ENCODE peak calls at places on chromosomes 11 and 22, in seven cellular contexts. One of them, this sample, is unnamed.

GRCh38 chr11:122209619-122210377 is 93.8 kb upstream of the BLID start:
- DNase-seq in HFFc6: peak
- DNase-seq in bronchial epithelial cell: peak
- DNase-seq in psoas muscle: peak
- DNase-seq in A549: peak
- DNase-seq in fibroblast of pulmonary artery: peak
- DNase-seq in fibroblast of lung: peak
- DNase-seq in this sample: no peak

GRCh38 chr11:130214861-130215530 is 55.4 kb downstream of the ST14 start:
- DNase-seq in bronchial epithelial cell: no peak
- DNase-seq in psoas muscle: no peak
- DNase-seq in HFFc6: no peak
- DNase-seq in fibroblast of pulmonary artery: no peak
- DNase-seq in fibroblast of lung: no peak
- DNase-seq in A549: no peak
- DNase-seq in this sample: peak

GRCh38 chr11:87661270-87661669 is 514.0 kb downstream of the RAB38 start:
- DNase-seq in HFFc6: no peak
- DNase-seq in bronchial epithelial cell: no peak
- DNase-seq in A549: no peak
- DNase-seq in fibroblast of pulmonary artery: no peak
- DNase-seq in psoas muscle: no peak
- DNase-seq in fibroblast of lung: no peak
- DNase-seq in this sample: no peak

GRCh38 chr11:78076733-78077403 is 2.8 kb downstream of the NDUFC2 start:
- DNase-seq in HFFc6: no peak
- DNase-seq in A549: no peak
- DNase-seq in fibroblast of pulmonary artery: no peak
- DNase-seq in psoas muscle: no peak
- DNase-seq in fibroblast of lung: no peak
- DNase-seq in bronchial epithelial cell: no peak
- DNase-seq in this sample: no peak

GRCh38 chr11:6455070-6455469 is 14.3 kb upstream of the HPX start:
- DNase-seq in HFFc6: no peak
- DNase-seq in fibroblast of pulmonary artery: no peak
- DNase-seq in bronchial epithelial cell: no peak
- DNase-seq in fibroblast of lung: no peak
- DNase-seq in psoas muscle: no peak
- DNase-seq in A549: no peak
- DNase-seq in this sample: no peak

GRCh38 chr11:56013805-56014204 is 13.6 kb upstream of the OR5AS1 start:
- DNase-seq in psoas muscle: no peak
- DNase-seq in fibroblast of lung: no peak
- DNase-seq in bronchial epithelial cell: no peak
- DNase-seq in fibroblast of pulmonary artery: no peak
- DNase-seq in A549: no peak
- DNase-seq in HFFc6: no peak
- DNase-seq in this sample: no peak

GRCh38 chr22:28142361-28142801 is 223.3 kb upstream of the PITPNB start:
- DNase-seq in HFFc6: peak
- DNase-seq in fibroblast of lung: peak
- DNase-seq in A549: no peak
- DNase-seq in fibroblast of pulmonary artery: peak
- DNase-seq in psoas muscle: no peak
- DNase-seq in bronchial epithelial cell: peak
- DNase-seq in this sample: no peak

GRCh38 chr11:12762696-12763324 is 88.6 kb downstream of the TEAD1 start:
- DNase-seq in bronchial epithelial cell: no peak
- DNase-seq in A549: no peak
- DNase-seq in HFFc6: no peak
- DNase-seq in psoas muscle: no peak
- DNase-seq in fibroblast of lung: no peak
- DNase-seq in fibroblast of pulmonary artery: no peak
- DNase-seq in this sample: no peak

GRCh38 chr11:115660072-115660805 is 156.0 kb upstream of the CADM1 start:
- DNase-seq in bronchial epithelial cell: no peak
- DNase-seq in fibroblast of pulmonary artery: no peak
- DNase-seq in fibroblast of lung: peak
- DNase-seq in A549: no peak
- DNase-seq in psoas muscle: no peak
- DNase-seq in HFFc6: no peak
- DNase-seq in this sample: peak

GRCh38 chr22:37018086-37018814 is 997 bp downstream of the TST start:
- DNase-seq in bronchial epithelial cell: no peak
- DNase-seq in psoas muscle: no peak
- DNase-seq in A549: no peak
- DNase-seq in HFFc6: no peak
- DNase-seq in fibroblast of pulmonary artery: no peak
- DNase-seq in fibroblast of lung: no peak
- DNase-seq in this sample: no peak

GRCh38 chr22:32723632-32724031 is 77.9 kb upstream of the TIMP3 start:
- DNase-seq in A549: no peak
- DNase-seq in psoas muscle: peak
- DNase-seq in bronchial epithelial cell: peak
- DNase-seq in HFFc6: peak
- DNase-seq in fibroblast of pulmonary artery: peak
- DNase-seq in fibroblast of lung: peak
- DNase-seq in this sample: no peak

GRCh38 chr11:45094958-45095690 is 51.3 kb upstream of the PRDM11 start:
- DNase-seq in fibroblast of lung: no peak
- DNase-seq in A549: no peak
- DNase-seq in psoas muscle: no peak
- DNase-seq in bronchial epithelial cell: no peak
- DNase-seq in fibroblast of pulmonary artery: no peak
- DNase-seq in HFFc6: no peak
- DNase-seq in this sample: no peak

GRCh38 chr11:63491614-63492372 is 826 bp upstream of the PLAAT5 start:
- DNase-seq in A549: no peak
- DNase-seq in psoas muscle: no peak
- DNase-seq in bronchial epithelial cell: no peak
- DNase-seq in fibroblast of lung: peak
- DNase-seq in fibroblast of pulmonary artery: peak
- DNase-seq in HFFc6: no peak
- DNase-seq in this sample: no peak

GRCh38 chr11:70381872-70382842 is 16.2 kb upstream of the CTTN start:
- DNase-seq in fibroblast of lung: peak
- DNase-seq in fibroblast of pulmonary artery: peak
- DNase-seq in HFFc6: peak
- DNase-seq in bronchial epithelial cell: no peak
- DNase-seq in psoas muscle: no peak
- DNase-seq in A549: peak
- DNase-seq in this sample: no peak
- TF ChIP-seq CTCF in fibroblast of lung: peak
- TF ChIP-seq CTCF in fibroblast of pulmonary artery: peak
- TF ChIP-seq CTCF in HFFc6: peak
- TF ChIP-seq CTCF in bronchial epithelial cell: no peak
- TF ChIP-seq CTCF in psoas muscle: no peak
- TF ChIP-seq CTCF in A549: no peak
- TF ChIP-seq CTCF in this sample: no peak

DNA sequence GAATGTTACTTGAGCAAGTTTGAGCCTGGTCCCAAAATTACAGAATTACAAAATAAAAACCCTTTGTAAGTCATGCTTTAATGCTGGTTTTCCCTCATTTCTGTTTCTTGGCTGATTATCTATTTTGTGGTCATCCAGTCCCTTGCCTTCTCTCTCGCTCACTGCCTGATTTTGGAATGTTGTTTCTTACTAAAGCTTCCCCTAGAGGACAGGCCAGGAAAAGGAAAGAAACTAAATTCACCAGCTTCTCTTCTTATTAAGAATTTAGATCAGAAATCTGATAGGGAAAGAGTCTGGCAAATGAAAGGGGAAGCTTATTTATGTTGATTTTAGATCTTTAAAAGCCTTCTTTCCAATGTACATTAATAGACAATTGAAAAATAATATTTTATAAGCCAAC is 16.6 kb upstream of the BDNF start:
- DNase-seq in fibroblast of pulmonary artery: peak
- DNase-seq in fibroblast of lung: peak
- DNase-seq in psoas muscle: no peak
- DNase-seq in bronchial epithelial cell: no peak
- DNase-seq in HFFc6: peak
- DNase-seq in A549: no peak
- DNase-seq in this sample: no peak
- TF ChIP-seq CTCF in fibroblast of pulmonary artery: no peak
- TF ChIP-seq CTCF in fibroblast of lung: peak
- TF ChIP-seq CTCF in psoas muscle: no peak
- TF ChIP-seq CTCF in bronchial epithelial cell: no peak
- TF ChIP-seq CTCF in HFFc6: peak
- TF ChIP-seq CTCF in A549: no peak
- TF ChIP-seq CTCF in this sample: no peak

DNA sequence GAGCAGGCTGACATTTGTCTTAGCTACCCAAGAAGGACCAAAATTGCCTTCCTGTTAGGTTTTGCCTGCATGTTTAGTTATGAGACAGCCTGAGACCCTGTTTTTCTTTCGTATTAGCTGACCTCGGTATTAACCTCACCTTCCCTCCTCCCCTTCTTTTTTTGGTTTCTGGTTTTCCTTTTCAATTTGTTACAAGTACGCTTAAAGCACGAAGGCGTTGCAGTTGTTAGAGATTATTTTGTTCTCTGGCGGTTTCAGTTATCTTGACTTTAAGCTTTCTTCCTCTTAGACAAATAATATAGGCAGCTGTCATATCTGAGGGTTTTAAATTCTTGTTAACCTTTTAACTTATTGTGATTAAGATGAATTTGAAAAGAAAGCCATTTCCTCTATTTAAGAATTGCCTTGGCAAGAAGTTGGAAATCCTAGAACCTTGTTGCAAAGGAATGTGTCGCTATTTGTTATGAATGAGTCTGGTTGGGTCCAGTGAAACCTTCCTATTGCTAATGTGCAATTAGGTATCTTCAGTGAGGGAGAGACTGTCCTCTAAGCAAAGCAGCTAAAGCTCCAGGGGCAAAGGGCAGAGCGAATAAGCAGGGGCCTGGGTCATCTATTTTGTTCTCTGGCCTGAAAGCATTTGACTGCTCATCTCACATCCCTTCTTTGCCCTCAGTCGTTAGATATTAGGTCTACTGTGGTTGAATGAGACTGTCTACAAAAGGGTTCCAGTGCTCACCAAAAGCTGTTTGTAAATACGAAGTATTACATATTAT is 45.8 kb downstream of the PACS1 start:
- DNase-seq in fibroblast of lung: no peak
- DNase-seq in psoas muscle: no peak
- DNase-seq in fibroblast of pulmonary artery: peak
- DNase-seq in A549: no peak
- DNase-seq in bronchial epithelial cell: no peak
- DNase-seq in HFFc6: no peak
- DNase-seq in this sample: no peak
- TF ChIP-seq CTCF in fibroblast of lung: no peak
- TF ChIP-seq CTCF in psoas muscle: no peak
- TF ChIP-seq CTCF in fibroblast of pulmonary artery: no peak
- TF ChIP-seq CTCF in A549: no peak
- TF ChIP-seq CTCF in bronchial epithelial cell: no peak
- TF ChIP-seq CTCF in HFFc6: no peak
- TF ChIP-seq CTCF in this sample: no peak

GRCh38 chr22:26672590-26673468 is 15.4 kb downstream of the MIAT start:
- DNase-seq in bronchial epithelial cell: peak
- DNase-seq in psoas muscle: peak
- DNase-seq in HFFc6: peak
- DNase-seq in A549: peak
- DNase-seq in fibroblast of lung: peak
- DNase-seq in fibroblast of pulmonary artery: peak
- DNase-seq in this sample: peak
- TF ChIP-seq CTCF in bronchial epithelial cell: peak
- TF ChIP-seq CTCF in psoas muscle: peak
- TF ChIP-seq CTCF in HFFc6: peak
- TF ChIP-seq CTCF in A549: peak
- TF ChIP-seq CTCF in fibroblast of lung: peak
- TF ChIP-seq CTCF in fibroblast of pulmonary artery: peak
- TF ChIP-seq CTCF in this sample: peak

DNA sequence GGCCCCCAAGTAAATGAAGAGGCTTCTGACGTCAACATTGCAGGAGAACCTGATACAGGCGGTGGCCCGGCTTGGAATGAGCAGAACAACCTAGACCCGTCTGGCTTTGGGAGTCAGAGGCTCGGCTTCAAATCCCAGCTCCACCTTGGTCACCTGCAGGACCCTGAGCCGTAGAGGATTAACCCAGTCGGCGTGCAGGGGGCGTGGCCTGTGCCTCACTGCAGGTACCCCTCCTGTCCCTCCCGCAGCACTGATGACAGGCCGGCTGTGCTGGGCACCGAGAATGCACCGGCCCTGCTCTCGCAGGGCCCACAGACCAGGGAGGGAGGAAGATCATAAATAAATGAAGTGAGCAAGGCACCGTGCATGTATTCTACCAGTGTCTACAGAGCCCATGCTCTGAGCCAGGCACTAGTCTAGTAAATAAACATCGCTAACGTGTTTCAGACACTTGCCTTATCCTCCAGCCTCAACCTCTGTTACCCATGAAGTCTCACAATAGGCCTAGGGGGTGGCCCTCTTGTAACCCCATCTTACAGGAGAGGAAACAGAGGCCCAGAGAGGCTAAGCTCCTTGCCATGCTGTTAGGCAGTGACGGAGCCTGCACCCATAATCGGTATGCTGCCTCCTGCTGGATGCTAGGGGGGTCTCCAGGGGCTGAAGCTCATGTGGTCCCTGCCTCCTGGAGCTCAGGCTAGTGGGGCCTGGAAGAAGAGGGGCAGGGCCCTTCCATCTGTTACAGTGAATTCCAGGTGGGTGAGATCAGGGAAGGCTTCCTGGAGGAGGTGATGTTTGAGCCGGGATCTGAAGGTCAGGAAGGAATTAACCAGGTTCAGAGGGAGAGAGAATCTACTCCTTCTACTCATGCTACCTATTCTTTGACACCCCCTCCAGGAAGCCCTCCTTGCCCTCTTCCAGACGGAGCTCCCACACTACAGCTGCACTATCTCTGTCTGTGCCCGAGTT is 53.4 kb downstream of the RTL6 start:
- DNase-seq in fibroblast of lung: no peak
- DNase-seq in bronchial epithelial cell: no peak
- DNase-seq in HFFc6: no peak
- DNase-seq in psoas muscle: no peak
- DNase-seq in fibroblast of pulmonary artery: no peak
- DNase-seq in A549: no peak
- DNase-seq in this sample: no peak
- TF ChIP-seq CTCF in fibroblast of lung: peak
- TF ChIP-seq CTCF in bronchial epithelial cell: no peak
- TF ChIP-seq CTCF in HFFc6: peak
- TF ChIP-seq CTCF in psoas muscle: no peak
- TF ChIP-seq CTCF in fibroblast of pulmonary artery: peak
- TF ChIP-seq CTCF in A549: no peak
- TF ChIP-seq CTCF in this sample: peak

This sample was measured in endothelial cell.